ENCODE peak calls at places on chromosomes 12 and 14, in ten cellular contexts. B is CD8-positive, alpha-beta T cell; G is breast epithelium; O is adrenal gland; R is adipocyte; N is aorta; J is pancreas; F is WERI-Rb-1; K is neuronal stem cell; V is left lung. S is an unnamed sample.
A peak's percentile ranks its signal among the peaks of the same experiment; 100 is the strongest.

GRCh38 chr14:35818346-35819115 is 7.6 kb upstream of the BRMS1L start:
- DNase-seq in K (no peak), B (no peak), G (no peak), R (peak; percentile 78), O (peak; percentile 46), N (no peak), J (peak; percentile 11), F (peak; percentile 37), V (no peak), S (no peak)

GRCh38 chr12:10331642-10332239 is 24.1 kb downstream of the KLRD1 start:
- DNase-seq in J (no peak), G (no peak), K (peak; percentile 39), O (no peak), N (no peak), R (peak; percentile 82), B (no peak), V (no peak), F (peak; percentile 12), S (no peak)

GRCh38 chr12:3964404-3964803 is 91.2 kb upstream of the PARP11 start:
- DNase-seq in V (no peak), F (peak; percentile 49), R (no peak), B (no peak), O (no peak), J (no peak), K (peak; percentile 21), G (no peak), N (no peak), S (no peak)

GRCh38 chr12:118292836-118293235 is 79.9 kb downstream of the TAOK3 start:
- DNase-seq in K (no peak), F (no peak), J (no peak), N (no peak), R (peak; percentile 20), B (no peak), V (no peak), O (no peak), G (no peak), S (no peak)

GRCh38 chr12:418432-418831 is 17.0 kb downstream of the CCDC77 start:
- DNase-seq in F (no peak), B (no peak), O (no peak), V (no peak), J (no peak), G (no peak), N (no peak), R (no peak), K (no peak), S (no peak)

GRCh38 chr14:98146416-98146815 is 1125.6 kb downstream of the BCL11B start:
- DNase-seq in B (no peak), V (no peak), J (no peak), R (no peak), K (no peak), F (no peak), N (no peak), G (no peak), O (no peak), S (no peak)

GRCh38 chr12:30926243-30927209 is at the start of gene TSPAN11:
- DNase-seq in O (peak; percentile 23), G (no peak), J (no peak), V (peak; percentile 81), B (no peak), F (peak; percentile 89), N (peak; percentile 78), R (peak; percentile 86), K (peak; percentile 80), S (no peak)

GRCh38 chr12:117662620-117663395 is 301.4 kb upstream of the NOS1 start:
- DNase-seq in K (no peak), F (no peak), O (no peak), B (no peak), G (no peak), N (no peak), V (no peak), R (no peak), J (no peak), S (no peak)

GRCh38 chr12:75632452-75632851 is 121.0 kb upstream of the KRR1 start:
- DNase-seq in B (no peak), J (no peak), R (no peak), F (no peak), V (no peak), K (peak; percentile 30), G (no peak), N (no peak), O (no peak), S (no peak)

GRCh38 chr14:78254911-78255431 is 84.8 kb downstream of the NRXN3 start:
- DNase-seq in N (no peak), K (no peak), O (no peak), V (no peak), J (no peak), G (no peak), F (no peak), B (no peak), R (no peak), S (no peak)

GRCh38 chr12:124236651-124237050 is 58.2 kb upstream of the RFLNA start:
- DNase-seq in R (peak; percentile 60), N (no peak), V (no peak), F (no peak), O (no peak), G (no peak), B (no peak), K (no peak), J (no peak), S (no peak)

GRCh38 chr14:73386342-73386741 is 72.0 kb downstream of the NUMB start:
- DNase-seq in B (no peak), R (no peak), K (no peak), O (no peak), N (no peak), J (no peak), V (no peak), F (no peak), G (no peak), S (no peak)

GRCh38 chr12:47741340-47741703 is 16.0 kb upstream of the ENDOU start:
- DNase-seq in K (no peak), R (peak; percentile 35), J (no peak), F (no peak), O (peak; percentile 69), N (peak; percentile 88), B (peak; percentile 69), G (no peak), V (no peak), S (peak; percentile 66)

DNA sequence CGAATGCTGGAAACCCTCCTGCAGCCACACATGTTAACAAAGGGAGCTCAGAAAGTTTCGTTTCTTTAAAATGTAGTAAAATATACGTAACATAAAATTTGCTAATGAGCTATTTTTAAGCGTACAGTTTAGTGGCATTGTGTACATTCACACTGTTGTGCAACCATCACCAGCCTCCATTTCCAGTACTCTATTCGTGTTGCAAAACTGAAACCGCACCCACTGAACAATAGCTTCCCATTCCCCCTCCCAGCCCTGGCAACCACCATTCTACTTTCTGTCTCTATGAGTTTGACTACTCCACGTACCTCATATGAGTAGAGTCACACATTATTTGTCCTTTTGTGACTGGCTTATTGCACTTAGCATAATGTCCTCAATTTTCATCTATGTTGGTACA is 185.8 kb downstream of the TTC7B start:
- DNase-seq in G (no peak), N (no peak), R (no peak), V (no peak), J (no peak), K (no peak), B (no peak), F (no peak), O (no peak), S (no peak)
- H3K9me3 ChIP-seq in G (no peaks in the 10 kb centered on the region), N (no peaks in the 10 kb centered on the region), R (no peaks in the 10 kb centered on the region), V (no peaks in the 10 kb centered on the region), J (no peaks in the 10 kb centered on the region), K (no peaks in the 10 kb centered on the region), B (no peaks in the 10 kb centered on the region), F (no peaks in the 10 kb centered on the region), O (no peaks in the 10 kb centered on the region), S (no peaks in the 10 kb centered on the region)

GRCh38 chr12:132967736-132968135 is 11.6 kb upstream of the ZNF605 start:
- DNase-seq in V (no peak), B (no peak), N (no peak), G (no peak), K (no peak), R (no peak), J (no peak), F (no peak), O (no peak), S (no peak)
- H3K9me3 ChIP-seq in V (no peaks in the 10 kb centered on the region), B (no peaks in the 10 kb centered on the region), N (peaks cover 4% of the 10 kb centered on the region), G (peaks cover 86% of the 10 kb centered on the region), K (peaks cover 23% of the 10 kb centered on the region), R (no peaks in the 10 kb centered on the region), J (no peaks in the 10 kb centered on the region), F (peaks cover 20% of the 10 kb centered on the region), O (no peaks in the 10 kb centered on the region), S (no peaks in the 10 kb centered on the region)

GRCh38 chr14:62528296-62528695 is 517.0 kb downstream of the KCNH5 start:
- DNase-seq in N (no peak), B (no peak), F (no peak), O (no peak), V (no peak), R (no peak), J (no peak), K (no peak), G (no peak), S (no peak)

DNA sequence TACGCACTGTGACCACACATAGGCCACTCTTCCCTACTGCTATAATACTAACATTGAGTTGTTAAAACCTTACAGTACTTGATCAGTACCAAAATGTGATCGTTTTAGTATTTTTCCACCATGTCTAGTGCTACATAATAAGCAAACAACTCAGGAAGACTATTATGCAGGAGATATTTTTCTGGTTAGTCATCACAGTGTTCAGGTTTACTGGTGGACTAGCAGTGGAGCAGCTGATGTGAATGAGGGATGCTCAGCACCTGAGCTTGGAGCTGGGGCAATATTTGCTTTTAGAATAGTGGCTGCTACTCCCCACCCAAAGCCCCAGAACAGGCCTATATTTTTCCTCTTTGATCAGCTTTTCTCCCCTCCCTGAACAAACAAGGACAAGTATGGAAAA is 513.1 kb downstream of the KCNH5 start:
- DNase-seq in V (no peak), G (no peak), F (no peak), O (no peak), J (no peak), K (no peak), N (no peak), B (no peak), R (no peak), S (no peak)
- H3K9me3 ChIP-seq in V (no peaks in the 10 kb centered on the region), G (no peaks in the 10 kb centered on the region), F (no peaks in the 10 kb centered on the region), O (no peaks in the 10 kb centered on the region), J (no peaks in the 10 kb centered on the region), K (no peaks in the 10 kb centered on the region), N (no peaks in the 10 kb centered on the region), B (no peaks in the 10 kb centered on the region), R (no peaks in the 10 kb centered on the region), S (no peaks in the 10 kb centered on the region)

GRCh38 chr14:71139058-71139946 is 232.0 kb downstream of the PCNX1 start:
- DNase-seq in R (peak; percentile 79), B (peak; percentile 50), V (peak; percentile 83), K (peak; percentile 58), N (peak; percentile 83), J (peak; percentile 17), O (peak; percentile 59), F (peak; percentile 53), G (no peak), S (peak; percentile 44)

GRCh38 chr14:71143391-71144290 is 236.4 kb downstream of the PCNX1 start:
- DNase-seq in K (no peak), O (peak; percentile 76), F (no peak), N (no peak), J (no peak), V (no peak), R (peak; percentile 28), B (no peak), G (no peak), S (no peak)

GRCh38 chr14:71140157-71140556 is 232.9 kb downstream of the PCNX1 start:
- DNase-seq in O (no peak), B (no peak), K (no peak), G (no peak), V (no peak), J (no peak), R (no peak), N (no peak), F (no peak), S (no peak)

GRCh38 chr14:71142375-71143038 is 235.2 kb downstream of the PCNX1 start:
- DNase-seq in J (no peak), R (peak; percentile 68), G (no peak), K (no peak), F (no peak), V (no peak), O (no peak), N (no peak), B (no peak), S (no peak)

GRCh38 chr14:71141701-71142374 is 234.6 kb downstream of the PCNX1 start:
- DNase-seq in J (no peak), N (no peak), O (no peak), V (no peak), K (no peak), F (no peak), G (no peak), R (no peak), B (no peak), S (no peak)
- H3K9me3 ChIP-seq in J (no peaks in the 10 kb centered on the region), N (no peaks in the 10 kb centered on the region), O (no peaks in the 10 kb centered on the region), V (no peaks in the 10 kb centered on the region), K (peaks cover under 1% of the 10 kb centered on the region), F (no peaks in the 10 kb centered on the region), G (no peaks in the 10 kb centered on the region), R (peaks cover 2% of the 10 kb centered on the region), B (no peaks in the 10 kb centered on the region), S (no peaks in the 10 kb centered on the region)